ENCODE peak calls at places on chromosomes 2 and 18, in eight cellular contexts. One of them, this sample, is unnamed.

GRCh38 chr18:74742573-74742972 is 144.9 kb downstream of the ZNF407 start:
- DNase-seq in left ventricle myocardium inferior: no peak
- DNase-seq in spleen: no peak
- DNase-seq in A673: no peak
- DNase-seq in thoracic aorta: no peak
- DNase-seq in lower lobe of right lung: no peak
- DNase-seq in colonic mucosa: no peak
- DNase-seq in transverse colon: no peak
- DNase-seq in this sample: no peak

GRCh38 chr2:45169339-45170190 is 160.3 kb upstream of the SIX2 start:
- DNase-seq in left ventricle myocardium inferior: no peak
- DNase-seq in spleen: no peak
- DNase-seq in A673: no peak
- DNase-seq in thoracic aorta: no peak
- DNase-seq in lower lobe of right lung: no peak
- DNase-seq in colonic mucosa: no peak
- DNase-seq in transverse colon: no peak
- DNase-seq in this sample: no peak

GRCh38 chr2:168713325-168713724 is 89.1 kb upstream of the NOSTRIN start:
- DNase-seq in left ventricle myocardium inferior: no peak
- DNase-seq in spleen: no peak
- DNase-seq in A673: no peak
- DNase-seq in thoracic aorta: no peak
- DNase-seq in lower lobe of right lung: no peak
- DNase-seq in colonic mucosa: no peak
- DNase-seq in transverse colon: no peak
- DNase-seq in this sample: no peak

GRCh38 chr18:9353596-9353995 is 19.0 kb downstream of the TWSG1 start:
- DNase-seq in left ventricle myocardium inferior: no peak
- DNase-seq in spleen: no peak
- DNase-seq in A673: no peak
- DNase-seq in thoracic aorta: no peak
- DNase-seq in lower lobe of right lung: no peak
- DNase-seq in colonic mucosa: no peak
- DNase-seq in transverse colon: no peak
- DNase-seq in this sample: no peak

GRCh38 chr2:237171895-237172294 is 86.2 kb downstream of the COPS8 start:
- DNase-seq in left ventricle myocardium inferior: no peak
- DNase-seq in spleen: no peak
- DNase-seq in A673: no peak
- DNase-seq in thoracic aorta: no peak
- DNase-seq in lower lobe of right lung: no peak
- DNase-seq in colonic mucosa: no peak
- DNase-seq in transverse colon: no peak
- DNase-seq in this sample: no peak

GRCh38 chr2:6545336-6545735 is 320.4 kb downstream of the CMPK2 start:
- DNase-seq in left ventricle myocardium inferior: no peak
- DNase-seq in spleen: no peak
- DNase-seq in A673: no peak
- DNase-seq in thoracic aorta: no peak
- DNase-seq in lower lobe of right lung: no peak
- DNase-seq in colonic mucosa: no peak
- DNase-seq in transverse colon: no peak
- DNase-seq in this sample: no peak

GRCh38 chr2:136025057-136025973 is 39.9 kb upstream of the DARS1 start:
- DNase-seq in left ventricle myocardium inferior: peak; percentile 77
- DNase-seq in spleen: peak; percentile 93
- DNase-seq in A673: no peak
- DNase-seq in thoracic aorta: no peak
- DNase-seq in lower lobe of right lung: peak; percentile 82
- DNase-seq in colonic mucosa: peak; percentile 65
- DNase-seq in transverse colon: peak; percentile 69
- DNase-seq in this sample: no peak

GRCh38 chr2:47063159-47063930 is 91.8 kb downstream of the STPG4 start:
- DNase-seq in left ventricle myocardium inferior: no peak
- DNase-seq in spleen: no peak
- DNase-seq in A673: no peak
- DNase-seq in thoracic aorta: no peak
- DNase-seq in lower lobe of right lung: no peak
- DNase-seq in colonic mucosa: no peak
- DNase-seq in transverse colon: no peak
- DNase-seq in this sample: no peak

GRCh38 chr18:36812686-36813085 is 16.1 kb downstream of the TPGS2 start:
- DNase-seq in left ventricle myocardium inferior: no peak
- DNase-seq in spleen: no peak
- DNase-seq in A673: no peak
- DNase-seq in thoracic aorta: no peak
- DNase-seq in lower lobe of right lung: no peak
- DNase-seq in colonic mucosa: no peak
- DNase-seq in transverse colon: no peak
- DNase-seq in this sample: peak; percentile 72

GRCh38 chr2:100262555-100263320 is 59.6 kb downstream of the LONRF2 start:
- DNase-seq in left ventricle myocardium inferior: peak; percentile 69
- DNase-seq in spleen: peak; percentile 88
- DNase-seq in A673: peak; percentile 78
- DNase-seq in thoracic aorta: no peak
- DNase-seq in lower lobe of right lung: peak; percentile 76
- DNase-seq in colonic mucosa: peak; percentile 54
- DNase-seq in transverse colon: peak; percentile 57
- DNase-seq in this sample: peak; percentile 83

GRCh38 chr2:217105733-217106649 is 246.1 kb upstream of the TNP1 start:
- DNase-seq in left ventricle myocardium inferior: no peak
- DNase-seq in spleen: no peak
- DNase-seq in A673: peak; percentile 60
- DNase-seq in thoracic aorta: peak; percentile 58
- DNase-seq in lower lobe of right lung: no peak
- DNase-seq in colonic mucosa: no peak
- DNase-seq in transverse colon: no peak
- DNase-seq in this sample: no peak

GRCh38 chr2:25362564-25363145 is 20.9 kb upstream of the DNMT3A start:
- DNase-seq in left ventricle myocardium inferior: no peak
- DNase-seq in spleen: peak; percentile 93
- DNase-seq in A673: no peak
- DNase-seq in thoracic aorta: no peak
- DNase-seq in lower lobe of right lung: peak; percentile 75
- DNase-seq in colonic mucosa: peak; percentile 57
- DNase-seq in transverse colon: peak; percentile 71
- DNase-seq in this sample: no peak

GRCh38 chr18:45290364-45290763 is 324.9 kb upstream of the SLC14A2 start:
- DNase-seq in left ventricle myocardium inferior: no peak
- DNase-seq in spleen: no peak
- DNase-seq in A673: no peak
- DNase-seq in thoracic aorta: no peak
- DNase-seq in lower lobe of right lung: no peak
- DNase-seq in colonic mucosa: no peak
- DNase-seq in transverse colon: no peak
- DNase-seq in this sample: no peak

GRCh38 chr2:212539145-212539880 is 711 bp upstream of the ERBB4 start:
- DNase-seq in left ventricle myocardium inferior: peak; percentile 64
- DNase-seq in spleen: peak; percentile 50
- DNase-seq in A673: peak; percentile 83
- DNase-seq in thoracic aorta: no peak
- DNase-seq in lower lobe of right lung: peak; percentile 65
- DNase-seq in colonic mucosa: peak; percentile 36
- DNase-seq in transverse colon: no peak
- DNase-seq in this sample: peak; percentile 48

GRCh38 chr18:48762836-48763713 is 187.7 kb downstream of the SMAD7 start:
- DNase-seq in left ventricle myocardium inferior: no peak
- DNase-seq in spleen: no peak
- DNase-seq in A673: no peak
- DNase-seq in thoracic aorta: no peak
- DNase-seq in lower lobe of right lung: no peak
- DNase-seq in colonic mucosa: no peak
- DNase-seq in transverse colon: no peak
- DNase-seq in this sample: no peak

GRCh38 chr18:76126327-76126726 is 368.7 kb downstream of the ZNF516 start:
- DNase-seq in left ventricle myocardium inferior: peak; percentile 19
- DNase-seq in spleen: no peak
- DNase-seq in A673: no peak
- DNase-seq in thoracic aorta: no peak
- DNase-seq in lower lobe of right lung: no peak
- DNase-seq in colonic mucosa: no peak
- DNase-seq in transverse colon: no peak
- DNase-seq in this sample: no peak

GRCh38 chr2:216405588-216405987 is 6.7 kb upstream of the SMARCAL1 start:
- DNase-seq in left ventricle myocardium inferior: no peak
- DNase-seq in spleen: no peak
- DNase-seq in A673: no peak
- DNase-seq in thoracic aorta: no peak
- DNase-seq in lower lobe of right lung: no peak
- DNase-seq in colonic mucosa: no peak
- DNase-seq in transverse colon: no peak
- DNase-seq in this sample: no peak

GRCh38 chr2:23381498-23381897 is 3.5 kb upstream of the KLHL29 start:
- DNase-seq in left ventricle myocardium inferior: no peak
- DNase-seq in spleen: no peak
- DNase-seq in A673: no peak
- DNase-seq in thoracic aorta: no peak
- DNase-seq in lower lobe of right lung: no peak
- DNase-seq in colonic mucosa: no peak
- DNase-seq in transverse colon: no peak
- DNase-seq in this sample: no peak

GRCh38 chr2:57864926-57865325 is 181.7 kb upstream of the VRK2 start:
- DNase-seq in left ventricle myocardium inferior: no peak
- DNase-seq in spleen: no peak
- DNase-seq in A673: no peak
- DNase-seq in thoracic aorta: no peak
- DNase-seq in lower lobe of right lung: no peak
- DNase-seq in colonic mucosa: no peak
- DNase-seq in transverse colon: no peak
- DNase-seq in this sample: no peak

GRCh38 chr2:9480157-9480556 is 5.8 kb downstream of the IAH1 start:
- DNase-seq in left ventricle myocardium inferior: no peak
- DNase-seq in spleen: no peak
- DNase-seq in A673: no peak
- DNase-seq in thoracic aorta: no peak
- DNase-seq in lower lobe of right lung: no peak
- DNase-seq in colonic mucosa: no peak
- DNase-seq in transverse colon: no peak
- DNase-seq in this sample: no peak
- H3K36me3 ChIP-seq in left ventricle myocardium inferior: peaks cover 67% of the 10 kb centered on the region
- H3K36me3 ChIP-seq in spleen: peaks cover 73% of the 10 kb centered on the region
- H3K36me3 ChIP-seq in A673: peaks cover 80% of the 10 kb centered on the region
- H3K36me3 ChIP-seq in thoracic aorta: peaks cover 39% of the 10 kb centered on the region
- H3K36me3 ChIP-seq in lower lobe of right lung: peaks cover 71% of the 10 kb centered on the region
- H3K36me3 ChIP-seq in colonic mucosa: no peaks in the 10 kb centered on the region
- H3K36me3 ChIP-seq in transverse colon: peaks cover 38% of the 10 kb centered on the region
- H3K36me3 ChIP-seq in this sample: no peaks in the 10 kb centered on the region

DNA sequence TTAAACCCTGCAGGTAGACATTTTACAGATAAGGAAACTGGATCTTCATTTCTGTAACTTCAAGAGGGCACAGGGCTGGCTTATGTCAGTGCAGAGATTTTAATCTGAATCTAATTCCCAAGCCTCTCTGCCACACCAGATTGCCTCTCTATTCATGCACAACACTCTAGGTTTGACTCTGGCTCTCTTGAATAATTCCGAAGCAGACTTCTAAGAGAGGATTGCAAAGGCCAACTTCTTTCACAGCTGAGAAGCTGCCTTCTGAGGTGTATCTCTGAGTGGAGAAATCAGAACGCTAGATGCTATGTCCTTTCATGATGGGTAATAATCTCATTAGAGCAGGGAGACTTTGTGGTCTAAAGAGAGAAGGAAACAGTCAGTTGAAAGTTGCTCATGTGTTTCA is 20.1 kb upstream of the MGAT5 start:
- DNase-seq in left ventricle myocardium inferior: no peak
- DNase-seq in spleen: no peak
- DNase-seq in A673: no peak
- DNase-seq in thoracic aorta: no peak
- DNase-seq in lower lobe of right lung: no peak
- DNase-seq in colonic mucosa: no peak
- DNase-seq in transverse colon: no peak
- DNase-seq in this sample: no peak
- H3K4me1 ChIP-seq in left ventricle myocardium inferior: peaks cover 68% of the 10 kb centered on the region
- H3K4me1 ChIP-seq in spleen: peaks cover 20% of the 10 kb centered on the region
- H3K4me1 ChIP-seq in A673: no peaks in the 10 kb centered on the region
- H3K4me1 ChIP-seq in thoracic aorta: peaks cover 4% of the 10 kb centered on the region
- H3K4me1 ChIP-seq in lower lobe of right lung: peaks cover 21% of the 10 kb centered on the region
- H3K4me1 ChIP-seq in colonic mucosa: no peaks in the 10 kb centered on the region
- H3K4me1 ChIP-seq in transverse colon: peaks cover 7% of the 10 kb centered on the region
- H3K4me1 ChIP-seq in this sample: peaks cover 2% of the 10 kb centered on the region

DNA sequence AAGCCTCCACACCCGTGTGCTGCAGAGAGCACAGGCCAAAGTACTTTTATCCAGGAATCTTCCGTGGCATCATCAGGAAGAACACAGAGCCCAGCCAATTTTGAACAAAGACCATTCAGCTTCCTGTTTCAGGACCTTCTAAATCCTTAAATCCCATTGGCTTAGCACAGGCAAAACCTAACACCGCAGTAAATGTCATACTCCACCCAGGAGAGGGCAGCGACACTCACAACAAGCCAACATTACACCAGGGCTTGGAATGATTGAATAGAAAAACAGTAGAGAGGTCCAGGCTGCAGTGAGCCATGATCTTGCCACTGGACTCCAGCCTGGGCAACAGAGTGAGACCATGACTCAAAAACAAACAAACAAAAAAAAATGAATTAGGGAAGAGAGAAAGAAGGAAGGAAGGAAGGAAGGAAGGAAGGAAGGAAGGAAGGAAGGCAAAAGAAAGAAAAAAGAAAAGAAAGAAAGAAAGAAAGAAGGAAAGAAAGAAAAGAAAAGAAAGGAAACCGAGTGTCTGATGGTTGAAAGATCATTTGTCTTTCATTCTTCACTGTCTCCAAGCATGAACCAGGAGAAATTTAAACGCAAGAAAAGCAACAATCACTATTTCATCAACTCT is 144.6 kb upstream of the SATB2 start:
- DNase-seq in left ventricle myocardium inferior: no peak
- DNase-seq in spleen: no peak
- DNase-seq in A673: peak; percentile 86
- DNase-seq in thoracic aorta: no peak
- DNase-seq in lower lobe of right lung: no peak
- DNase-seq in colonic mucosa: peak; percentile 19
- DNase-seq in transverse colon: peak; percentile 13
- DNase-seq in this sample: no peak
- TF ChIP-seq CTCF in left ventricle myocardium inferior: no peak
- TF ChIP-seq CTCF in spleen: no peak
- TF ChIP-seq CTCF in A673: peak; percentile 54
- TF ChIP-seq CTCF in thoracic aorta: no peak
- TF ChIP-seq CTCF in lower lobe of right lung: no peak
- TF ChIP-seq CTCF in colonic mucosa: no peak
- TF ChIP-seq CTCF in transverse colon: no peak
- TF ChIP-seq CTCF in this sample: no peak

DNA sequence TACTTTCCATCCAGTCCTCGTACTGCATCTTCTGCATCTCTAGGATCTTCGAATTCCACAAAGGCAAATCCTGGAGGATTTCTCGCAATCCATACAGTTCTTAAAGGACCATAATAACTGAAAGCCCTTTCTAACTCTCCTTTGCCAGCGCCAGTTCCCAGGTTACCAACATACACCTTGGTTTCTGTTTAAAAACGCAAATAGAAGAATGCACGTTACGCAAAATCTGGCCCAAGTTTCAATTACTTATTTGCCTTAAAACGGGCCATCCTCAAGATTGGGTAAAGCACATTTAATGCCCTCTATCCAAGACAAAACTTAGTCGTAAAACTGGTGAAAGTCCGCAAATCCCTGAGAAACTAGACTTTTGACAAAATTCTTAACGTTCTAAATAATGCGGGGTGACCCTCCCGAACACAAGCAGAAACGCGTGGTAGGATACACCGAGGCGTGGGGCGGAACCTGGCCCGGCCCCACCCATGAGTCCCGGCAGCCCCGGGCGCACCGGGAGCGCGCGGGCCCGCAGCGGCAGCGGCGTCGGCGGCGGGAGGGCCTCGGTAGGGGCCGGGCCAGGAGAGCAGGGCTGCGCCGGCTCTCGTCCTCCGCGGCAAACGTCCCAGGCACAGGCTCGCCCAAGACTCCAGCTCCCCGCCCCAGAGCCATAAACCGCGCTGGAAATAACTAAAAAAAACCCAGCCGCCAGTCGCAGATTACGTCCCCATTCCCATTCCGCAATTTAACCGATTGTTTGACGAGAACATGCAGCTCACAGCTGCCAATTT is 959 bp downstream of the SRSF7 start:
- DNase-seq in left ventricle myocardium inferior: peak; percentile 59
- DNase-seq in spleen: peak; percentile 92
- DNase-seq in A673: peak; percentile 55
- DNase-seq in thoracic aorta: no peak
- DNase-seq in lower lobe of right lung: peak; percentile 73
- DNase-seq in colonic mucosa: peak; percentile 68
- DNase-seq in transverse colon: peak; percentile 72
- DNase-seq in this sample: peak; percentile 65
- H3K36me3 ChIP-seq in left ventricle myocardium inferior: peaks cover 46% of the 10 kb centered on the region
- H3K36me3 ChIP-seq in spleen: peaks cover 47% of the 10 kb centered on the region
- H3K36me3 ChIP-seq in A673: peaks cover 49% of the 10 kb centered on the region
- H3K36me3 ChIP-seq in thoracic aorta: peaks cover 37% of the 10 kb centered on the region
- H3K36me3 ChIP-seq in lower lobe of right lung: peaks cover 48% of the 10 kb centered on the region
- H3K36me3 ChIP-seq in colonic mucosa: peaks cover 4% of the 10 kb centered on the region
- H3K36me3 ChIP-seq in transverse colon: peaks cover 40% of the 10 kb centered on the region
- H3K36me3 ChIP-seq in this sample: no peaks in the 10 kb centered on the region